ENCODE peak calls at places on chromosomes 3 and 15, in six cellular contexts. One of them, this sample, is unnamed.

GRCh38 chr3:10299679-10300078 is 6.9 kb upstream of the GHRL start:
- DNase-seq in lower leg skin: no peak
- DNase-seq in upper lobe of right lung: no peak
- DNase-seq in heart left ventricle: no peak
- DNase-seq in esophagus squamous epithelium: no peak
- DNase-seq in CD8-positive, alpha-beta memory T cell: no peak
- DNase-seq in this sample: no peak

GRCh38 chr15:71659730-71660067 is 150.7 kb upstream of the NR2E3 start:
- DNase-seq in lower leg skin: no peak
- DNase-seq in upper lobe of right lung: no peak
- DNase-seq in heart left ventricle: no peak
- DNase-seq in esophagus squamous epithelium: no peak
- DNase-seq in CD8-positive, alpha-beta memory T cell: no peak
- DNase-seq in this sample: no peak

GRCh38 chr3:129305592-129306091 is 27.0 kb downstream of the HMCES start:
- DNase-seq in lower leg skin: peak
- DNase-seq in upper lobe of right lung: peak
- DNase-seq in heart left ventricle: peak
- DNase-seq in esophagus squamous epithelium: no peak
- DNase-seq in CD8-positive, alpha-beta memory T cell: no peak
- DNase-seq in this sample: peak

GRCh38 chr3:187920871-187921270 is 175.6 kb upstream of the BCL6 start:
- DNase-seq in lower leg skin: no peak
- DNase-seq in upper lobe of right lung: no peak
- DNase-seq in heart left ventricle: no peak
- DNase-seq in esophagus squamous epithelium: no peak
- DNase-seq in CD8-positive, alpha-beta memory T cell: no peak
- DNase-seq in this sample: no peak

GRCh38 chr15:61700803-61701202 is 359.4 kb downstream of the VPS13C start:
- DNase-seq in lower leg skin: no peak
- DNase-seq in upper lobe of right lung: no peak
- DNase-seq in heart left ventricle: no peak
- DNase-seq in esophagus squamous epithelium: no peak
- DNase-seq in CD8-positive, alpha-beta memory T cell: no peak
- DNase-seq in this sample: no peak

GRCh38 chr15:37084602-37085001 is 15.7 kb downstream of the MEIS2 start:
- DNase-seq in lower leg skin: no peak
- DNase-seq in upper lobe of right lung: no peak
- DNase-seq in heart left ventricle: no peak
- DNase-seq in esophagus squamous epithelium: no peak
- DNase-seq in CD8-positive, alpha-beta memory T cell: no peak
- DNase-seq in this sample: no peak

GRCh38 chr3:147816770-147817169 is 407.6 kb downstream of the ZIC1 start:
- DNase-seq in lower leg skin: peak
- DNase-seq in upper lobe of right lung: no peak
- DNase-seq in heart left ventricle: no peak
- DNase-seq in esophagus squamous epithelium: no peak
- DNase-seq in CD8-positive, alpha-beta memory T cell: no peak
- DNase-seq in this sample: no peak

GRCh38 chr3:2547049-2547448 is 448.4 kb downstream of the CNTN4 start:
- DNase-seq in lower leg skin: no peak
- DNase-seq in upper lobe of right lung: no peak
- DNase-seq in heart left ventricle: no peak
- DNase-seq in esophagus squamous epithelium: no peak
- DNase-seq in CD8-positive, alpha-beta memory T cell: no peak
- DNase-seq in this sample: no peak

GRCh38 chr15:52093539-52094502 is 18.8 kb downstream of the BCL2L10 start:
- DNase-seq in lower leg skin: peak
- DNase-seq in upper lobe of right lung: no peak
- DNase-seq in heart left ventricle: no peak
- DNase-seq in esophagus squamous epithelium: no peak
- DNase-seq in CD8-positive, alpha-beta memory T cell: no peak
- DNase-seq in this sample: peak

GRCh38 chr15:47496343-47497185 is 220.7 kb upstream of the SEMA6D start:
- DNase-seq in lower leg skin: no peak
- DNase-seq in upper lobe of right lung: no peak
- DNase-seq in heart left ventricle: no peak
- DNase-seq in esophagus squamous epithelium: no peak
- DNase-seq in CD8-positive, alpha-beta memory T cell: no peak
- DNase-seq in this sample: no peak

GRCh38 chr15:65869954-65870871 is 922 bp downstream of the RAB11A start:
- DNase-seq in lower leg skin: peak
- DNase-seq in upper lobe of right lung: peak
- DNase-seq in heart left ventricle: peak
- DNase-seq in esophagus squamous epithelium: no peak
- DNase-seq in CD8-positive, alpha-beta memory T cell: peak
- DNase-seq in this sample: no peak

GRCh38 chr15:43144512-43144911 is 11.1 kb downstream of the TMEM62 start:
- DNase-seq in lower leg skin: no peak
- DNase-seq in upper lobe of right lung: no peak
- DNase-seq in heart left ventricle: no peak
- DNase-seq in esophagus squamous epithelium: no peak
- DNase-seq in CD8-positive, alpha-beta memory T cell: no peak
- DNase-seq in this sample: no peak

GRCh38 chr15:25739687-25740121 is 123.4 kb downstream of the ATP10A start:
- DNase-seq in lower leg skin: no peak
- DNase-seq in upper lobe of right lung: no peak
- DNase-seq in heart left ventricle: no peak
- DNase-seq in esophagus squamous epithelium: no peak
- DNase-seq in CD8-positive, alpha-beta memory T cell: no peak
- DNase-seq in this sample: no peak

GRCh38 chr3:45567730-45568172 is 26.8 kb upstream of the LIMD1 start:
- DNase-seq in lower leg skin: no peak
- DNase-seq in upper lobe of right lung: no peak
- DNase-seq in heart left ventricle: no peak
- DNase-seq in esophagus squamous epithelium: no peak
- DNase-seq in CD8-positive, alpha-beta memory T cell: no peak
- DNase-seq in this sample: no peak

GRCh38 chr3:172735014-172735413 is 15.5 kb upstream of the ECT2 start:
- DNase-seq in lower leg skin: no peak
- DNase-seq in upper lobe of right lung: no peak
- DNase-seq in heart left ventricle: no peak
- DNase-seq in esophagus squamous epithelium: no peak
- DNase-seq in CD8-positive, alpha-beta memory T cell: no peak
- DNase-seq in this sample: no peak

GRCh38 chr3:182248349-182248880 is 536.7 kb downstream of the SOX2 start:
- DNase-seq in lower leg skin: no peak
- DNase-seq in upper lobe of right lung: no peak
- DNase-seq in heart left ventricle: no peak
- DNase-seq in esophagus squamous epithelium: no peak
- DNase-seq in CD8-positive, alpha-beta memory T cell: no peak
- DNase-seq in this sample: no peak

GRCh38 chr15:59953392-59953883 is 50.7 kb upstream of the FOXB1 start:
- DNase-seq in lower leg skin: no peak
- DNase-seq in upper lobe of right lung: no peak
- DNase-seq in heart left ventricle: no peak
- DNase-seq in esophagus squamous epithelium: no peak
- DNase-seq in CD8-positive, alpha-beta memory T cell: no peak
- DNase-seq in this sample: no peak

GRCh38 chr15:23690450-23690852 is 3.3 kb upstream of the NDN start:
- DNase-seq in lower leg skin: peak
- DNase-seq in upper lobe of right lung: peak
- DNase-seq in heart left ventricle: peak
- DNase-seq in esophagus squamous epithelium: no peak
- DNase-seq in CD8-positive, alpha-beta memory T cell: no peak
- DNase-seq in this sample: no peak

GRCh38 chr15:76642671-76643070 is 262.5 kb downstream of the SCAPER start:
- DNase-seq in lower leg skin: no peak
- DNase-seq in upper lobe of right lung: no peak
- DNase-seq in heart left ventricle: no peak
- DNase-seq in esophagus squamous epithelium: no peak
- DNase-seq in CD8-positive, alpha-beta memory T cell: no peak
- DNase-seq in this sample: no peak

GRCh38 chr3:148789156-148789555 is 38.5 kb upstream of the CPB1 start:
- DNase-seq in lower leg skin: no peak
- DNase-seq in upper lobe of right lung: no peak
- DNase-seq in heart left ventricle: no peak
- DNase-seq in esophagus squamous epithelium: no peak
- DNase-seq in CD8-positive, alpha-beta memory T cell: no peak
- DNase-seq in this sample: no peak

GRCh38 chr15:69454953-69455352 is 2.3 kb downstream of the RPLP1 start:
- DNase-seq in lower leg skin: no peak
- DNase-seq in upper lobe of right lung: no peak
- DNase-seq in heart left ventricle: no peak
- DNase-seq in esophagus squamous epithelium: no peak
- DNase-seq in CD8-positive, alpha-beta memory T cell: no peak
- DNase-seq in this sample: no peak
- H3K4me3 ChIP-seq in lower leg skin: no peak
- H3K4me3 ChIP-seq in upper lobe of right lung: peak
- H3K4me3 ChIP-seq in heart left ventricle: peak
- H3K4me3 ChIP-seq in esophagus squamous epithelium: peak
- H3K4me3 ChIP-seq in CD8-positive, alpha-beta memory T cell: no peak
- H3K4me3 ChIP-seq in this sample: no peak

GRCh38 chr3:68631810-68632545 is 300.4 kb downstream of the TAFA4 start:
- DNase-seq in lower leg skin: no peak
- DNase-seq in upper lobe of right lung: no peak
- DNase-seq in heart left ventricle: no peak
- DNase-seq in esophagus squamous epithelium: no peak
- DNase-seq in CD8-positive, alpha-beta memory T cell: no peak
- DNase-seq in this sample: no peak
- H3K4me3 ChIP-seq in lower leg skin: no peak
- H3K4me3 ChIP-seq in upper lobe of right lung: no peak
- H3K4me3 ChIP-seq in heart left ventricle: no peak
- H3K4me3 ChIP-seq in esophagus squamous epithelium: no peak
- H3K4me3 ChIP-seq in CD8-positive, alpha-beta memory T cell: no peak
- H3K4me3 ChIP-seq in this sample: no peak

GRCh38 chr3:5463986-5464385 is 276.5 kb downstream of the EDEM1 start:
- DNase-seq in lower leg skin: no peak
- DNase-seq in upper lobe of right lung: no peak
- DNase-seq in heart left ventricle: no peak
- DNase-seq in esophagus squamous epithelium: no peak
- DNase-seq in CD8-positive, alpha-beta memory T cell: no peak
- DNase-seq in this sample: no peak

GRCh38 chr3:5464684-5465083 is 277.2 kb downstream of the EDEM1 start:
- DNase-seq in lower leg skin: no peak
- DNase-seq in upper lobe of right lung: no peak
- DNase-seq in heart left ventricle: no peak
- DNase-seq in esophagus squamous epithelium: no peak
- DNase-seq in CD8-positive, alpha-beta memory T cell: no peak
- DNase-seq in this sample: no peak

GRCh38 chr3:5465183-5465582 is 277.7 kb downstream of the EDEM1 start:
- DNase-seq in lower leg skin: no peak
- DNase-seq in upper lobe of right lung: no peak
- DNase-seq in heart left ventricle: no peak
- DNase-seq in esophagus squamous epithelium: no peak
- DNase-seq in CD8-positive, alpha-beta memory T cell: no peak
- DNase-seq in this sample: no peak

GRCh38 chr3:5466752-5467151 is 279.2 kb downstream of the EDEM1 start:
- DNase-seq in lower leg skin: no peak
- DNase-seq in upper lobe of right lung: no peak
- DNase-seq in heart left ventricle: no peak
- DNase-seq in esophagus squamous epithelium: no peak
- DNase-seq in CD8-positive, alpha-beta memory T cell: no peak
- DNase-seq in this sample: no peak

DNA sequence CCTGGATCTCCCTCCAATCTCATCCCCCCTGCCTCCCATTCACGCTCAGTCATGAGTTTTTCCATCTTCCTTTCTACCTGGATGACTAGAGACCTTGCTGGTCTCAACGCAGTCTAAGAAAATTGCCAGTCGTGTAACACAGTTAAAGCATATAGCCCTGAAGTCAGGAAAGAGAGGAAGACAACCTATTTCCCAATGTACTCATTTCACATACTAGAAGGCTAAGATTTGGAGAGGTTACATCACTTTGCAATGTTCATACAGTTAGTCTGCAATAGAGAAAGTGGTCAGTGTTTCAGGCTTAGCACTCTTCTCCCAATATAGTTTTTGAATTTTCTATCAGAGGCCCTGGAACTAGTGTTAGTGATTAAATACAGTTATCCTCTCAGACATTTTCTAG is 278.6 kb downstream of the EDEM1 start:
- DNase-seq in lower leg skin: no peak
- DNase-seq in upper lobe of right lung: no peak
- DNase-seq in heart left ventricle: no peak
- DNase-seq in esophagus squamous epithelium: no peak
- DNase-seq in CD8-positive, alpha-beta memory T cell: no peak
- DNase-seq in this sample: no peak
- H3K4me3 ChIP-seq in lower leg skin: no peak
- H3K4me3 ChIP-seq in upper lobe of right lung: no peak
- H3K4me3 ChIP-seq in heart left ventricle: no peak
- H3K4me3 ChIP-seq in esophagus squamous epithelium: no peak
- H3K4me3 ChIP-seq in CD8-positive, alpha-beta memory T cell: no peak
- H3K4me3 ChIP-seq in this sample: no peak

GRCh38 chr3:138351916-138352555 is 3.7 kb downstream of the MRAS start:
- DNase-seq in lower leg skin: no peak
- DNase-seq in upper lobe of right lung: no peak
- DNase-seq in heart left ventricle: no peak
- DNase-seq in esophagus squamous epithelium: no peak
- DNase-seq in CD8-positive, alpha-beta memory T cell: no peak
- DNase-seq in this sample: no peak
- H3K4me3 ChIP-seq in lower leg skin: no peak
- H3K4me3 ChIP-seq in upper lobe of right lung: no peak
- H3K4me3 ChIP-seq in heart left ventricle: no peak
- H3K4me3 ChIP-seq in esophagus squamous epithelium: no peak
- H3K4me3 ChIP-seq in CD8-positive, alpha-beta memory T cell: no peak
- H3K4me3 ChIP-seq in this sample: no peak

GRCh38 chr3:123636431-123636841 is 51.6 kb upstream of the HACD2 start:
- DNase-seq in lower leg skin: no peak
- DNase-seq in upper lobe of right lung: no peak
- DNase-seq in heart left ventricle: no peak
- DNase-seq in esophagus squamous epithelium: no peak
- DNase-seq in CD8-positive, alpha-beta memory T cell: no peak
- DNase-seq in this sample: no peak

GRCh38 chr3:123637131-123637530 is 52.3 kb upstream of the HACD2 start:
- DNase-seq in lower leg skin: no peak
- DNase-seq in upper lobe of right lung: no peak
- DNase-seq in heart left ventricle: no peak
- DNase-seq in esophagus squamous epithelium: no peak
- DNase-seq in CD8-positive, alpha-beta memory T cell: no peak
- DNase-seq in this sample: no peak

GRCh38 chr3:123634149-123635051 is 49.5 kb upstream of the HACD2 start:
- DNase-seq in lower leg skin: no peak
- DNase-seq in upper lobe of right lung: no peak
- DNase-seq in heart left ventricle: no peak
- DNase-seq in esophagus squamous epithelium: no peak
- DNase-seq in CD8-positive, alpha-beta memory T cell: no peak
- DNase-seq in this sample: no peak

GRCh38 chr3:123635220-123635619 is 50.4 kb upstream of the HACD2 start:
- DNase-seq in lower leg skin: no peak
- DNase-seq in upper lobe of right lung: no peak
- DNase-seq in heart left ventricle: no peak
- DNase-seq in esophagus squamous epithelium: no peak
- DNase-seq in CD8-positive, alpha-beta memory T cell: no peak
- DNase-seq in this sample: no peak

DNA sequence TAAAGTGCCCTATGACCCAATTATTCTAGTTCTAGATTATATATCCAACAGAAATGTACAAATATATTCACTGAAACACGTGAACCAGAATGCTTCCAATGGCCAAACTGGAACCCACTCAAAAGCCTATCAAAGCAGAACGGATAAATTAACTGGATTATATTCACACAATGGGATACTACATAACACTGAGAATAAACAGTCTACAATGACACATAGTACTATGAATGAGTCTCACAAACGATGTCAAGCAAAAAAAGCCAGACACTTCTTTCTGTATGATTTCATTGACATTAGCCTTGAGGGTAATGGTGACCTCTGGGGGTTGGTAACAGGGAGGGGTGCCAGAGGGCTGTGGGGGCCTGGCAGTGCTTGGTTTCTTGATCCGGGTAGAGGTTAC is 50.9 kb upstream of the HACD2 start:
- DNase-seq in lower leg skin: no peak
- DNase-seq in upper lobe of right lung: no peak
- DNase-seq in heart left ventricle: no peak
- DNase-seq in esophagus squamous epithelium: no peak
- DNase-seq in CD8-positive, alpha-beta memory T cell: no peak
- DNase-seq in this sample: no peak
- H3K4me3 ChIP-seq in lower leg skin: no peak
- H3K4me3 ChIP-seq in upper lobe of right lung: no peak
- H3K4me3 ChIP-seq in heart left ventricle: no peak
- H3K4me3 ChIP-seq in esophagus squamous epithelium: no peak
- H3K4me3 ChIP-seq in CD8-positive, alpha-beta memory T cell: no peak
- H3K4me3 ChIP-seq in this sample: no peak

This sample was measured in BJ.